ENCODE peak calls at places on chromosomes 3 and 15, in six cellular contexts. One of them, this sample, is unnamed.
A peak's percentile ranks its signal among the peaks of the same experiment; 100 is the strongest.

GRCh38 chr15:89674526-89674925 is 4.6 kb downstream of the PLIN1 start:
- DNase-seq in tibial artery: no peak
- DNase-seq in CD8-positive, alpha-beta T cell: no peak
- DNase-seq in left ventricle myocardium inferior: no peak
- DNase-seq in iPS DF 6.9: no peak
- DNase-seq in effector memory CD4-positive, alpha-beta T cell: no peak
- DNase-seq in this sample: no peak

GRCh38 chr3:126180477-126181397 is at the start of gene ALDH1L1:
- DNase-seq in tibial artery: peak; percentile 82
- DNase-seq in CD8-positive, alpha-beta T cell: no peak
- DNase-seq in left ventricle myocardium inferior: peak; percentile 85
- DNase-seq in iPS DF 6.9: no peak
- DNase-seq in effector memory CD4-positive, alpha-beta T cell: no peak
- DNase-seq in this sample: peak; percentile 87

GRCh38 chr3:1103525-1103924 is 10.7 kb downstream of the CNTN6 start:
- DNase-seq in tibial artery: no peak
- DNase-seq in CD8-positive, alpha-beta T cell: no peak
- DNase-seq in left ventricle myocardium inferior: no peak
- DNase-seq in iPS DF 6.9: no peak
- DNase-seq in effector memory CD4-positive, alpha-beta T cell: no peak
- DNase-seq in this sample: no peak

GRCh38 chr3:149314807-149315578 is 18.4 kb downstream of the TM4SF18 start:
- DNase-seq in tibial artery: no peak
- DNase-seq in CD8-positive, alpha-beta T cell: no peak
- DNase-seq in left ventricle myocardium inferior: no peak
- DNase-seq in iPS DF 6.9: no peak
- DNase-seq in effector memory CD4-positive, alpha-beta T cell: no peak
- DNase-seq in this sample: no peak

GRCh38 chr3:150105886-150106612 is 135.4 kb upstream of the PFN2 start:
- DNase-seq in tibial artery: no peak
- DNase-seq in CD8-positive, alpha-beta T cell: no peak
- DNase-seq in left ventricle myocardium inferior: no peak
- DNase-seq in iPS DF 6.9: no peak
- DNase-seq in effector memory CD4-positive, alpha-beta T cell: no peak
- DNase-seq in this sample: no peak

GRCh38 chr3:190076138-190076537 is 44.6 kb downstream of the P3H2 start:
- DNase-seq in tibial artery: no peak
- DNase-seq in CD8-positive, alpha-beta T cell: no peak
- DNase-seq in left ventricle myocardium inferior: no peak
- DNase-seq in iPS DF 6.9: no peak
- DNase-seq in effector memory CD4-positive, alpha-beta T cell: no peak
- DNase-seq in this sample: no peak

GRCh38 chr3:187318819-187319616 is 27.5 kb upstream of the MASP1 start:
- DNase-seq in tibial artery: peak; percentile 69
- DNase-seq in CD8-positive, alpha-beta T cell: peak; percentile 38
- DNase-seq in left ventricle myocardium inferior: no peak
- DNase-seq in iPS DF 6.9: peak; percentile 58
- DNase-seq in effector memory CD4-positive, alpha-beta T cell: peak; percentile 9
- DNase-seq in this sample: peak; percentile 79

GRCh38 chr3:17235311-17235710 is 350.6 kb downstream of the PLCL2 start:
- DNase-seq in tibial artery: no peak
- DNase-seq in CD8-positive, alpha-beta T cell: no peak
- DNase-seq in left ventricle myocardium inferior: no peak
- DNase-seq in iPS DF 6.9: no peak
- DNase-seq in effector memory CD4-positive, alpha-beta T cell: no peak
- DNase-seq in this sample: no peak

GRCh38 chr3:141498592-141499223 is 11.9 kb downstream of the RASA2 start:
- DNase-seq in tibial artery: peak; percentile 41
- DNase-seq in CD8-positive, alpha-beta T cell: peak; percentile 92
- DNase-seq in left ventricle myocardium inferior: no peak
- DNase-seq in iPS DF 6.9: no peak
- DNase-seq in effector memory CD4-positive, alpha-beta T cell: peak; percentile 84
- DNase-seq in this sample: no peak

GRCh38 chr15:62122249-62122648 is 42.8 kb downstream of the C2CD4B start:
- DNase-seq in tibial artery: no peak
- DNase-seq in CD8-positive, alpha-beta T cell: no peak
- DNase-seq in left ventricle myocardium inferior: no peak
- DNase-seq in iPS DF 6.9: no peak
- DNase-seq in effector memory CD4-positive, alpha-beta T cell: no peak
- DNase-seq in this sample: no peak

GRCh38 chr3:19645093-19645492 is 288.9 kb downstream of the EFHB start:
- DNase-seq in tibial artery: no peak
- DNase-seq in CD8-positive, alpha-beta T cell: no peak
- DNase-seq in left ventricle myocardium inferior: no peak
- DNase-seq in iPS DF 6.9: no peak
- DNase-seq in effector memory CD4-positive, alpha-beta T cell: no peak
- DNase-seq in this sample: no peak

GRCh38 chr3:113143353-113143752 is 68.0 kb upstream of the BOC start:
- DNase-seq in tibial artery: no peak
- DNase-seq in CD8-positive, alpha-beta T cell: no peak
- DNase-seq in left ventricle myocardium inferior: no peak
- DNase-seq in iPS DF 6.9: no peak
- DNase-seq in effector memory CD4-positive, alpha-beta T cell: no peak
- DNase-seq in this sample: no peak

GRCh38 chr3:74613566-74613965 is 893 bp downstream of the CNTN3 start:
- DNase-seq in tibial artery: no peak
- DNase-seq in CD8-positive, alpha-beta T cell: no peak
- DNase-seq in left ventricle myocardium inferior: no peak
- DNase-seq in iPS DF 6.9: no peak
- DNase-seq in effector memory CD4-positive, alpha-beta T cell: no peak
- DNase-seq in this sample: peak; percentile 16

GRCh38 chr3:8460815-8461482 is 40.7 kb upstream of the LMCD1 start:
- DNase-seq in tibial artery: peak; percentile 64
- DNase-seq in CD8-positive, alpha-beta T cell: no peak
- DNase-seq in left ventricle myocardium inferior: no peak
- DNase-seq in iPS DF 6.9: no peak
- DNase-seq in effector memory CD4-positive, alpha-beta T cell: no peak
- DNase-seq in this sample: no peak

GRCh38 chr15:100372695-100373036 is 30.9 kb upstream of the ADAMTS17 start:
- DNase-seq in tibial artery: peak; percentile 48
- DNase-seq in CD8-positive, alpha-beta T cell: no peak
- DNase-seq in left ventricle myocardium inferior: no peak
- DNase-seq in iPS DF 6.9: no peak
- DNase-seq in effector memory CD4-positive, alpha-beta T cell: no peak
- DNase-seq in this sample: no peak

GRCh38 chr3:155991291-155991690 is 120.8 kb downstream of the GMPS start:
- DNase-seq in tibial artery: no peak
- DNase-seq in CD8-positive, alpha-beta T cell: no peak
- DNase-seq in left ventricle myocardium inferior: no peak
- DNase-seq in iPS DF 6.9: no peak
- DNase-seq in effector memory CD4-positive, alpha-beta T cell: no peak
- DNase-seq in this sample: no peak

GRCh38 chr15:29095746-29096145 is 173.9 kb downstream of the NSMCE3 start:
- DNase-seq in tibial artery: no peak
- DNase-seq in CD8-positive, alpha-beta T cell: no peak
- DNase-seq in left ventricle myocardium inferior: no peak
- DNase-seq in iPS DF 6.9: no peak
- DNase-seq in effector memory CD4-positive, alpha-beta T cell: no peak
- DNase-seq in this sample: no peak

GRCh38 chr15:60006808-60007346 is 2.8 kb downstream of the FOXB1 start:
- DNase-seq in tibial artery: no peak
- DNase-seq in CD8-positive, alpha-beta T cell: no peak
- DNase-seq in left ventricle myocardium inferior: no peak
- DNase-seq in iPS DF 6.9: no peak
- DNase-seq in effector memory CD4-positive, alpha-beta T cell: no peak
- DNase-seq in this sample: no peak

GRCh38 chr3:59001675-59002074 is 48.1 kb downstream of the CFAP20DC start:
- DNase-seq in tibial artery: no peak
- DNase-seq in CD8-positive, alpha-beta T cell: no peak
- DNase-seq in left ventricle myocardium inferior: no peak
- DNase-seq in iPS DF 6.9: no peak
- DNase-seq in effector memory CD4-positive, alpha-beta T cell: no peak
- DNase-seq in this sample: no peak

GRCh38 chr15:101489236-101489632 is 273 bp downstream of the PCSK6 start:
- DNase-seq in tibial artery: no peak
- DNase-seq in CD8-positive, alpha-beta T cell: no peak
- DNase-seq in left ventricle myocardium inferior: peak; percentile 60
- DNase-seq in iPS DF 6.9: no peak
- DNase-seq in effector memory CD4-positive, alpha-beta T cell: no peak
- DNase-seq in this sample: no peak

GRCh38 chr3:81492048-81492447 is 269.4 kb downstream of the GBE1 start:
- DNase-seq in tibial artery: no peak
- DNase-seq in CD8-positive, alpha-beta T cell: no peak
- DNase-seq in left ventricle myocardium inferior: no peak
- DNase-seq in iPS DF 6.9: no peak
- DNase-seq in effector memory CD4-positive, alpha-beta T cell: no peak
- DNase-seq in this sample: no peak

GRCh38 chr3:194294888-194295214 is 56.3 kb downstream of the CPN2 start:
- DNase-seq in tibial artery: no peak
- DNase-seq in CD8-positive, alpha-beta T cell: no peak
- DNase-seq in left ventricle myocardium inferior: no peak
- DNase-seq in iPS DF 6.9: no peak
- DNase-seq in effector memory CD4-positive, alpha-beta T cell: no peak
- DNase-seq in this sample: no peak

GRCh38 chr15:70111203-70112017 is 13.7 kb upstream of the TLE3 start:
- DNase-seq in tibial artery: peak; percentile 62
- DNase-seq in CD8-positive, alpha-beta T cell: no peak
- DNase-seq in left ventricle myocardium inferior: peak; percentile 81
- DNase-seq in iPS DF 6.9: no peak
- DNase-seq in effector memory CD4-positive, alpha-beta T cell: no peak
- DNase-seq in this sample: peak; percentile 93

GRCh38 chr3:124778061-124778460 is 47.8 kb downstream of the UMPS start:
- DNase-seq in tibial artery: no peak
- DNase-seq in CD8-positive, alpha-beta T cell: no peak
- DNase-seq in left ventricle myocardium inferior: no peak
- DNase-seq in iPS DF 6.9: no peak
- DNase-seq in effector memory CD4-positive, alpha-beta T cell: no peak
- DNase-seq in this sample: no peak

GRCh38 chr3:124779116-124779515 is 48.9 kb downstream of the UMPS start:
- DNase-seq in tibial artery: no peak
- DNase-seq in CD8-positive, alpha-beta T cell: no peak
- DNase-seq in left ventricle myocardium inferior: no peak
- DNase-seq in iPS DF 6.9: no peak
- DNase-seq in effector memory CD4-positive, alpha-beta T cell: no peak
- DNase-seq in this sample: no peak

GRCh38 chr3:124775776-124776336 is 45.6 kb downstream of the UMPS start:
- DNase-seq in tibial artery: no peak
- DNase-seq in CD8-positive, alpha-beta T cell: no peak
- DNase-seq in left ventricle myocardium inferior: no peak
- DNase-seq in iPS DF 6.9: no peak
- DNase-seq in effector memory CD4-positive, alpha-beta T cell: no peak
- DNase-seq in this sample: no peak

GRCh38 chr3:124774841-124775402 is 44.7 kb downstream of the UMPS start:
- DNase-seq in tibial artery: peak; percentile 13
- DNase-seq in CD8-positive, alpha-beta T cell: no peak
- DNase-seq in left ventricle myocardium inferior: no peak
- DNase-seq in iPS DF 6.9: no peak
- DNase-seq in effector memory CD4-positive, alpha-beta T cell: no peak
- DNase-seq in this sample: no peak

DNA sequence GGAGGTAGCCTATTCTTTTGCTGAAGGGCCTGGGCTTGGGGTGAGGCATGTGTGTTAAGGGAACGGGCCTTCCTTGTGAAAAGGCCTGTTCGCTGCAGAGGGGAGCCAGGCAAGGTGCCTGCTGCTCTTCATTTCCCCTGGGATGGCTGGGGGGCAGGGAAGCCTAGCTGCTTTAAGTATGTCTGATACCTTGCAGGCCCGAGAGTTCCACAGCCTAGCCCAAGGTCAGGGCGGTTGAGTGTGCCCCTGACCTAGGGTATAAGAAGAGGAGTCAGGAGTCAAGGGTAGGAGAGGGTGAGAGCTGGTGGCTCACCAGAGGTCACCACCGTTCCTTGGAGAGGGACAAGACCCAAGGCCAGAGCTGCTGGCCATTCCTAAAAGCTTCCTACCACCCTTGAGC is 46.6 kb downstream of the UMPS start:
- DNase-seq in tibial artery: no peak
- DNase-seq in CD8-positive, alpha-beta T cell: no peak
- DNase-seq in left ventricle myocardium inferior: no peak
- DNase-seq in iPS DF 6.9: no peak
- DNase-seq in effector memory CD4-positive, alpha-beta T cell: no peak
- DNase-seq in this sample: no peak
- H3K4me1 ChIP-seq in tibial artery: no peaks in the 10 kb centered on the region
- H3K4me1 ChIP-seq in CD8-positive, alpha-beta T cell: peaks cover 5% of the 10 kb centered on the region
- H3K4me1 ChIP-seq in left ventricle myocardium inferior: peaks cover 97% of the 10 kb centered on the region
- H3K4me1 ChIP-seq in iPS DF 6.9: peaks cover 9% of the 10 kb centered on the region
- H3K4me1 ChIP-seq in effector memory CD4-positive, alpha-beta T cell: no peaks in the 10 kb centered on the region
- H3K4me1 ChIP-seq in this sample: peaks cover 49% of the 10 kb centered on the region

GRCh38 chr15:49154359-49154758 is 1.0 kb downstream of the COPS2 start:
- DNase-seq in tibial artery: no peak
- DNase-seq in CD8-positive, alpha-beta T cell: no peak
- DNase-seq in left ventricle myocardium inferior: no peak
- DNase-seq in iPS DF 6.9: no peak
- DNase-seq in effector memory CD4-positive, alpha-beta T cell: no peak
- DNase-seq in this sample: no peak
- H3K4me3 ChIP-seq in tibial artery: peak overlapping the region; percentile 95
- H3K4me3 ChIP-seq in CD8-positive, alpha-beta T cell: peak overlapping the region; percentile 83
- H3K4me3 ChIP-seq in left ventricle myocardium inferior: peak overlapping the region; percentile 90
- H3K4me3 ChIP-seq in iPS DF 6.9: no peak overlapping the region
- H3K4me3 ChIP-seq in effector memory CD4-positive, alpha-beta T cell: peak overlapping the region; percentile 82
- H3K4me3 ChIP-seq in this sample: peak overlapping the region; percentile 93

GRCh38 chr3:23667536-23668429 is 138.0 kb upstream of the UBE2E1 start:
- DNase-seq in tibial artery: no peak
- DNase-seq in CD8-positive, alpha-beta T cell: no peak
- DNase-seq in left ventricle myocardium inferior: no peak
- DNase-seq in iPS DF 6.9: no peak
- DNase-seq in effector memory CD4-positive, alpha-beta T cell: no peak
- DNase-seq in this sample: no peak

GRCh38 chr3:23668430-23668904 is 137.3 kb upstream of the UBE2E1 start:
- DNase-seq in tibial artery: no peak
- DNase-seq in CD8-positive, alpha-beta T cell: no peak
- DNase-seq in left ventricle myocardium inferior: no peak
- DNase-seq in iPS DF 6.9: no peak
- DNase-seq in effector memory CD4-positive, alpha-beta T cell: no peak
- DNase-seq in this sample: no peak

GRCh38 chr3:23665741-23666140 is 140.0 kb upstream of the UBE2E1 start:
- DNase-seq in tibial artery: no peak
- DNase-seq in CD8-positive, alpha-beta T cell: no peak
- DNase-seq in left ventricle myocardium inferior: no peak
- DNase-seq in iPS DF 6.9: no peak
- DNase-seq in effector memory CD4-positive, alpha-beta T cell: no peak
- DNase-seq in this sample: no peak

GRCh38 chr3:23664459-23664858 is 141.3 kb upstream of the UBE2E1 start:
- DNase-seq in tibial artery: no peak
- DNase-seq in CD8-positive, alpha-beta T cell: no peak
- DNase-seq in left ventricle myocardium inferior: no peak
- DNase-seq in iPS DF 6.9: no peak
- DNase-seq in effector memory CD4-positive, alpha-beta T cell: no peak
- DNase-seq in this sample: no peak

DNA sequence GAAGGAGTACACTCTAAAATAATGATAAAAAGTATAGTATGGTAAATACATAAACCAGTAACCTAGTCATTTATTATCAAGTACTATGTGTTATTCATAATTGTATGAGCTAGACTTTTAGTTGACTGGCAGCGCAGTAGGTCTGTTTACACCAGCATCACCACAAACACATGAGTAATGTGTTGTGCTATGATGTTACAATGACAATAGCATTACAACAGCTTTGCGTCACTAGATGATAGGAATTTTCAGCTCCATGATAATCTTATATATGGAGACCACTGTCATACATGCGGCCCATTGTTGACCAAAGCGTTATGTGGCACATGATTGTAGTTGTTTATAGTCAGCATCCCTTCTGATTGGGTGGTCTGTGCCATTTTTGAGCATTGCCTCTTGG is 138.9 kb upstream of the UBE2E1 start:
- DNase-seq in tibial artery: no peak
- DNase-seq in CD8-positive, alpha-beta T cell: no peak
- DNase-seq in left ventricle myocardium inferior: no peak
- DNase-seq in iPS DF 6.9: no peak
- DNase-seq in effector memory CD4-positive, alpha-beta T cell: no peak
- DNase-seq in this sample: no peak
- H3K4me1 ChIP-seq in tibial artery: no peaks in the 10 kb centered on the region
- H3K4me1 ChIP-seq in CD8-positive, alpha-beta T cell: no peaks in the 10 kb centered on the region
- H3K4me1 ChIP-seq in left ventricle myocardium inferior: peaks cover 5% of the 10 kb centered on the region
- H3K4me1 ChIP-seq in iPS DF 6.9: no peaks in the 10 kb centered on the region
- H3K4me1 ChIP-seq in effector memory CD4-positive, alpha-beta T cell: no peaks in the 10 kb centered on the region
- H3K4me1 ChIP-seq in this sample: peaks cover 11% of the 10 kb centered on the region

GRCh38 chr3:172029425-172030128 is 9.8 kb upstream of the FNDC3B start:
- DNase-seq in tibial artery: no peak
- DNase-seq in CD8-positive, alpha-beta T cell: no peak
- DNase-seq in left ventricle myocardium inferior: no peak
- DNase-seq in iPS DF 6.9: no peak
- DNase-seq in effector memory CD4-positive, alpha-beta T cell: no peak
- DNase-seq in this sample: no peak
- H3K4me3 ChIP-seq in tibial artery: no peak overlapping the region
- H3K4me3 ChIP-seq in CD8-positive, alpha-beta T cell: no peak overlapping the region
- H3K4me3 ChIP-seq in left ventricle myocardium inferior: no peak overlapping the region
- H3K4me3 ChIP-seq in iPS DF 6.9: no peak overlapping the region
- H3K4me3 ChIP-seq in effector memory CD4-positive, alpha-beta T cell: no peak overlapping the region
- H3K4me3 ChIP-seq in this sample: no peak overlapping the region

This sample was measured in testis.